ENCODE peak calls at places on chromosomes 4 and X, in ten cellular contexts. One of them, this sample, is unnamed.

GRCh38 chr4:7518871-7519637 is 84.3 kb upstream of the PSAPL1 start:
- DNase-seq in SK-N-SH: peak; percentile 84
- DNase-seq in CD8-positive, alpha-beta T cell: no peak
- DNase-seq in H9: no peak
- DNase-seq in fibroblast of lung: no peak
- DNase-seq in kidney: no peak
- DNase-seq in testis: no peak
- DNase-seq in tibial artery: no peak
- DNase-seq in endodermal cell: no peak
- DNase-seq in pancreas: no peak
- DNase-seq in this sample: no peak

GRCh38 chr4:7956306-7957112 is 16.8 kb upstream of the AFAP1 start:
- DNase-seq in SK-N-SH: peak; percentile 34
- DNase-seq in CD8-positive, alpha-beta T cell: no peak
- DNase-seq in H9: no peak
- DNase-seq in fibroblast of lung: peak; percentile 62
- DNase-seq in kidney: peak; percentile 86
- DNase-seq in testis: no peak
- DNase-seq in tibial artery: no peak
- DNase-seq in endodermal cell: no peak
- DNase-seq in pancreas: no peak
- DNase-seq in this sample: no peak

GRCh38 chr4:2062808-2063524 is 3.8 kb downstream of the NAT8L start:
- DNase-seq in SK-N-SH: peak; percentile 39
- DNase-seq in CD8-positive, alpha-beta T cell: no peak
- DNase-seq in H9: no peak
- DNase-seq in fibroblast of lung: no peak
- DNase-seq in kidney: peak; percentile 73
- DNase-seq in testis: no peak
- DNase-seq in tibial artery: no peak
- DNase-seq in endodermal cell: no peak
- DNase-seq in pancreas: no peak
- DNase-seq in this sample: no peak

GRCh38 chr4:101191302-101192098 is 155.8 kb downstream of the PPP3CA start:
- DNase-seq in SK-N-SH: peak; percentile 47
- DNase-seq in CD8-positive, alpha-beta T cell: no peak
- DNase-seq in H9: peak; percentile 61
- DNase-seq in fibroblast of lung: peak; percentile 95
- DNase-seq in kidney: peak; percentile 89
- DNase-seq in testis: peak; percentile 80
- DNase-seq in tibial artery: peak; percentile 88
- DNase-seq in endodermal cell: peak; percentile 72
- DNase-seq in pancreas: peak; percentile 87
- DNase-seq in this sample: no peak

GRCh38 chrX:16750136-16750535 is 30.7 kb downstream of the SYAP1 start:
- DNase-seq in SK-N-SH: no peak
- DNase-seq in CD8-positive, alpha-beta T cell: no peak
- DNase-seq in H9: no peak
- DNase-seq in fibroblast of lung: no peak
- DNase-seq in kidney: no peak
- DNase-seq in testis: no peak
- DNase-seq in tibial artery: no peak
- DNase-seq in endodermal cell: no peak
- DNase-seq in pancreas: no peak
- DNase-seq in this sample: no peak

GRCh38 chr4:153335665-153336064 is 8.8 kb upstream of the MND1 start:
- DNase-seq in SK-N-SH: no peak
- DNase-seq in CD8-positive, alpha-beta T cell: no peak
- DNase-seq in H9: no peak
- DNase-seq in fibroblast of lung: peak; percentile 19
- DNase-seq in kidney: no peak
- DNase-seq in testis: no peak
- DNase-seq in tibial artery: no peak
- DNase-seq in endodermal cell: no peak
- DNase-seq in pancreas: no peak
- DNase-seq in this sample: no peak

GRCh38 chr4:77465271-77465670 is 140.3 kb upstream of the CXCL13 start:
- DNase-seq in SK-N-SH: no peak
- DNase-seq in CD8-positive, alpha-beta T cell: no peak
- DNase-seq in H9: peak; percentile 36
- DNase-seq in fibroblast of lung: peak; percentile 34
- DNase-seq in kidney: no peak
- DNase-seq in testis: peak; percentile 66
- DNase-seq in tibial artery: no peak
- DNase-seq in endodermal cell: peak; percentile 78
- DNase-seq in pancreas: peak; percentile 27
- DNase-seq in this sample: no peak

GRCh38 chr4:137700072-137700471 is 167.8 kb upstream of the PCDH18 start:
- DNase-seq in SK-N-SH: no peak
- DNase-seq in CD8-positive, alpha-beta T cell: no peak
- DNase-seq in H9: no peak
- DNase-seq in fibroblast of lung: peak; percentile 95
- DNase-seq in kidney: no peak
- DNase-seq in testis: no peak
- DNase-seq in tibial artery: no peak
- DNase-seq in endodermal cell: no peak
- DNase-seq in pancreas: no peak
- DNase-seq in this sample: no peak

GRCh38 chrX:155577682-155578081 is 35.1 kb downstream of the TMLHE start:
- DNase-seq in SK-N-SH: no peak
- DNase-seq in CD8-positive, alpha-beta T cell: no peak
- DNase-seq in H9: peak; percentile 30
- DNase-seq in fibroblast of lung: no peak
- DNase-seq in kidney: no peak
- DNase-seq in testis: no peak
- DNase-seq in tibial artery: no peak
- DNase-seq in endodermal cell: peak; percentile 55
- DNase-seq in pancreas: no peak
- DNase-seq in this sample: no peak

GRCh38 chrX:151985955-151986354 is 11.5 kb upstream of the GABRE start:
- DNase-seq in SK-N-SH: no peak
- DNase-seq in CD8-positive, alpha-beta T cell: no peak
- DNase-seq in H9: no peak
- DNase-seq in fibroblast of lung: peak; percentile 9
- DNase-seq in kidney: no peak
- DNase-seq in testis: no peak
- DNase-seq in tibial artery: peak; percentile 64
- DNase-seq in endodermal cell: no peak
- DNase-seq in pancreas: no peak
- DNase-seq in this sample: no peak

GRCh38 chr4:126215759-126216158 is 901.0 kb downstream of the FAT4 start:
- DNase-seq in SK-N-SH: no peak
- DNase-seq in CD8-positive, alpha-beta T cell: no peak
- DNase-seq in H9: no peak
- DNase-seq in fibroblast of lung: no peak
- DNase-seq in kidney: no peak
- DNase-seq in testis: no peak
- DNase-seq in tibial artery: no peak
- DNase-seq in endodermal cell: no peak
- DNase-seq in pancreas: no peak
- DNase-seq in this sample: no peak

GRCh38 chrX:110145854-110146253 is 142.9 kb downstream of the TMEM164 start:
- DNase-seq in SK-N-SH: peak; percentile 23
- DNase-seq in CD8-positive, alpha-beta T cell: no peak
- DNase-seq in H9: no peak
- DNase-seq in fibroblast of lung: peak; percentile 51
- DNase-seq in kidney: no peak
- DNase-seq in testis: peak; percentile 17
- DNase-seq in tibial artery: no peak
- DNase-seq in endodermal cell: peak; percentile 58
- DNase-seq in pancreas: no peak
- DNase-seq in this sample: no peak

GRCh38 chr4:105060628-105061027 is 86.0 kb upstream of the TET2 start:
- DNase-seq in SK-N-SH: no peak
- DNase-seq in CD8-positive, alpha-beta T cell: no peak
- DNase-seq in H9: no peak
- DNase-seq in fibroblast of lung: no peak
- DNase-seq in kidney: no peak
- DNase-seq in testis: no peak
- DNase-seq in tibial artery: no peak
- DNase-seq in endodermal cell: no peak
- DNase-seq in pancreas: no peak
- DNase-seq in this sample: no peak

GRCh38 chr4:113539408-113539807 is 222.1 kb downstream of the CAMK2D start:
- DNase-seq in SK-N-SH: no peak
- DNase-seq in CD8-positive, alpha-beta T cell: no peak
- DNase-seq in H9: no peak
- DNase-seq in fibroblast of lung: peak; percentile 67
- DNase-seq in kidney: no peak
- DNase-seq in testis: no peak
- DNase-seq in tibial artery: no peak
- DNase-seq in endodermal cell: no peak
- DNase-seq in pancreas: no peak
- DNase-seq in this sample: no peak

GRCh38 chr4:48178931-48179330 is 44.9 kb upstream of the TXK start:
- DNase-seq in SK-N-SH: no peak
- DNase-seq in CD8-positive, alpha-beta T cell: no peak
- DNase-seq in H9: peak; percentile 33
- DNase-seq in fibroblast of lung: no peak
- DNase-seq in kidney: no peak
- DNase-seq in testis: no peak
- DNase-seq in tibial artery: no peak
- DNase-seq in endodermal cell: peak; percentile 51
- DNase-seq in pancreas: no peak
- DNase-seq in this sample: no peak

GRCh38 chrX:18886344-18887161 is 97.4 kb downstream of the PHKA2 start:
- DNase-seq in SK-N-SH: peak; percentile 62
- DNase-seq in CD8-positive, alpha-beta T cell: peak; percentile 29
- DNase-seq in H9: peak; percentile 76
- DNase-seq in fibroblast of lung: peak; percentile 72
- DNase-seq in kidney: peak; percentile 95
- DNase-seq in testis: peak; percentile 83
- DNase-seq in tibial artery: peak; percentile 91
- DNase-seq in endodermal cell: peak; percentile 83
- DNase-seq in pancreas: peak; percentile 72
- DNase-seq in this sample: peak; percentile 28

GRCh38 chrX:154775611-154776349 is 13.1 kb downstream of the DKC1 start:
- DNase-seq in SK-N-SH: no peak
- DNase-seq in CD8-positive, alpha-beta T cell: no peak
- DNase-seq in H9: no peak
- DNase-seq in fibroblast of lung: no peak
- DNase-seq in kidney: peak; percentile 74
- DNase-seq in testis: peak; percentile 36
- DNase-seq in tibial artery: no peak
- DNase-seq in endodermal cell: no peak
- DNase-seq in pancreas: no peak
- DNase-seq in this sample: no peak

GRCh38 chr4:146486565-146486964 is 35.2 kb downstream of the SLC10A7 start:
- DNase-seq in SK-N-SH: no peak
- DNase-seq in CD8-positive, alpha-beta T cell: no peak
- DNase-seq in H9: no peak
- DNase-seq in fibroblast of lung: no peak
- DNase-seq in kidney: no peak
- DNase-seq in testis: no peak
- DNase-seq in tibial artery: no peak
- DNase-seq in endodermal cell: no peak
- DNase-seq in pancreas: no peak
- DNase-seq in this sample: no peak

GRCh38 chr4:135476272-135476671 is 1274.7 kb upstream of the PABPC4L start:
- DNase-seq in SK-N-SH: no peak
- DNase-seq in CD8-positive, alpha-beta T cell: no peak
- DNase-seq in H9: no peak
- DNase-seq in fibroblast of lung: no peak
- DNase-seq in kidney: no peak
- DNase-seq in testis: no peak
- DNase-seq in tibial artery: no peak
- DNase-seq in endodermal cell: no peak
- DNase-seq in pancreas: no peak
- DNase-seq in this sample: no peak
- TF ChIP-seq CTCF in SK-N-SH: no peak
- TF ChIP-seq CTCF in CD8-positive, alpha-beta T cell: no peak
- TF ChIP-seq CTCF in H9: no peak
- TF ChIP-seq CTCF in fibroblast of lung: no peak
- TF ChIP-seq CTCF in kidney: no peak
- TF ChIP-seq CTCF in testis: no peak
- TF ChIP-seq CTCF in tibial artery: no peak
- TF ChIP-seq CTCF in endodermal cell: no peak
- TF ChIP-seq CTCF in pancreas: no peak
- TF ChIP-seq CTCF in this sample: no peak

DNA sequence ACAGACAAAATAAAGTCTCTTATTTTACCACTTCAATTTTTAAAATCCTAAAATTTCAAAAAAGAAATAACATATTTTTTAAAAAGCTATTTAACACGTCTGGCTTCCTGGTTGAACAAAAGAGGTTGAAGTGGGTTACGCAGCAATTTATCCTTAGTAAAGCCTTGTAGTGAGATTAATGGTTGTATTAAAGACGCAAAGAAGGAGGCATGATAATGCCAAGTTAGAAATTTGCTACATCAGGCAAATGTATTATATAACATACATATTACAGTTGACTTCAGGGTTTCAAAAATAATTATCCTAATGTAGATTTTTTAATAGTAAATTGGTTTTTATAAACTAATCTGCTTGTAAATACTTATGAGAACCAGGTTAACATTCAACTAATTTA is 35.3 kb downstream of the ANKRD17 start:
- DNase-seq in SK-N-SH: no peak
- DNase-seq in CD8-positive, alpha-beta T cell: no peak
- DNase-seq in H9: no peak
- DNase-seq in fibroblast of lung: no peak
- DNase-seq in kidney: no peak
- DNase-seq in testis: no peak
- DNase-seq in tibial artery: no peak
- DNase-seq in endodermal cell: no peak
- DNase-seq in pancreas: no peak
- DNase-seq in this sample: no peak
- H3K27ac ChIP-seq in SK-N-SH: peak overlapping the region; percentile 93
- H3K27ac ChIP-seq in CD8-positive, alpha-beta T cell: peak overlapping the region; percentile 18
- H3K27ac ChIP-seq in H9: no peak overlapping the region
- H3K27ac ChIP-seq in fibroblast of lung: peak overlapping the region; percentile 82
- H3K27ac ChIP-seq in kidney: peak overlapping the region; percentile 74
- H3K27ac ChIP-seq in testis: peak overlapping the region; percentile 78
- H3K27ac ChIP-seq in tibial artery: peak overlapping the region; percentile 75
- H3K27ac ChIP-seq in endodermal cell: peak overlapping the region; percentile 34
- H3K27ac ChIP-seq in pancreas: peak overlapping the region; percentile 74
- H3K27ac ChIP-seq in this sample: no peak overlapping the region

GRCh38 chrX:47447607-47448006 is 35.4 kb downstream of the ZNF41 start:
- DNase-seq in SK-N-SH: no peak
- DNase-seq in CD8-positive, alpha-beta T cell: no peak
- DNase-seq in H9: no peak
- DNase-seq in fibroblast of lung: no peak
- DNase-seq in kidney: no peak
- DNase-seq in testis: no peak
- DNase-seq in tibial artery: no peak
- DNase-seq in endodermal cell: no peak
- DNase-seq in pancreas: no peak
- DNase-seq in this sample: no peak
- H3K9me3 ChIP-seq in SK-N-SH: no peaks in the 10 kb centered on the region
- H3K9me3 ChIP-seq in CD8-positive, alpha-beta T cell: peaks cover 11% of the 10 kb centered on the region
- H3K9me3 ChIP-seq in H9: peaks cover 66% of the 10 kb centered on the region
- H3K9me3 ChIP-seq in fibroblast of lung: no peaks in the 10 kb centered on the region
- H3K9me3 ChIP-seq in kidney: peaks cover 2% of the 10 kb centered on the region
- H3K9me3 ChIP-seq in testis: no peaks in the 10 kb centered on the region
- H3K9me3 ChIP-seq in tibial artery: no peaks in the 10 kb centered on the region
- H3K9me3 ChIP-seq in endodermal cell: peaks cover 33% of the 10 kb centered on the region
- H3K9me3 ChIP-seq in pancreas: no peaks in the 10 kb centered on the region
- H3K9me3 ChIP-seq in this sample: peaks cover 36% of the 10 kb centered on the region

DNA sequence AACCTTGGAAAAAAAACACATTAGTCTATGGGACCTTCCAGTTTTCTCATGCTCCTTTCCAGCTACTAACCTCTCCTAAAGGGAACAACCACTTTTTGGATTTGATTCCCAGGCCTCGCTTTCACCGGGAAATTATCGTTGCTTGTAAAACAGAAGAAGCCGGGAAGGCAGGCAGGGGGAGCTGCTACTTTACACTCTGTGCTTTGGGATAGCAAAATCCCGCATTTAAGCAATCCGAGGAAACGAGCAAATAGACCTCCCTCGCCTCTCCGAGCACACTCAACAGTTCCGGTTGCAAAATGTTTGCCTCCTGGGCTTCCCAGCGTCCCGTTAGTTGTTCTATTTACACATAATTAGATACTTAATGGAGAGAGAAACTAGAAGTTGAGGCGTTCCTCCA is 1.2 kb downstream of the CD38 start:
- DNase-seq in SK-N-SH: peak; percentile 73
- DNase-seq in CD8-positive, alpha-beta T cell: no peak
- DNase-seq in H9: peak; percentile 51
- DNase-seq in fibroblast of lung: peak; percentile 67
- DNase-seq in kidney: no peak
- DNase-seq in testis: peak; percentile 65
- DNase-seq in tibial artery: peak; percentile 75
- DNase-seq in endodermal cell: peak; percentile 75
- DNase-seq in pancreas: peak; percentile 25
- DNase-seq in this sample: no peak
- TF ChIP-seq CTCF in SK-N-SH: peak; percentile 30
- TF ChIP-seq CTCF in CD8-positive, alpha-beta T cell: no peak
- TF ChIP-seq CTCF in H9: peak; percentile 53
- TF ChIP-seq CTCF in fibroblast of lung: peak; percentile 51
- TF ChIP-seq CTCF in kidney: peak; percentile 16
- TF ChIP-seq CTCF in testis: peak; percentile 25
- TF ChIP-seq CTCF in tibial artery: no peak
- TF ChIP-seq CTCF in endodermal cell: peak; percentile 64
- TF ChIP-seq CTCF in pancreas: no peak
- TF ChIP-seq CTCF in this sample: no peak

This sample was measured in CD4-positive, alpha-beta T cell.